ENCODE peak calls at places on chromosomes 16 and 17, in six cellular contexts. T is AG04450; V is aorta; F is body of pancreas; X is CD8-positive, alpha-beta T cell; C is A673. A is an unnamed sample.

GRCh38 chr17:18027280-18027679 is 11.7 kb downstream of the ATPAF2 start:
- DNase-seq in T (no peak), V (no peak), F (peak), X (no peak), C (no peak), A (peak)

GRCh38 chr16:58481931-58482330 is 18.0 kb upstream of the NDRG4 start:
- DNase-seq in T (no peak), V (no peak), F (no peak), X (no peak), C (no peak), A (no peak)

GRCh38 chr17:40097931-40098845 is 2.2 kb downstream of the NR1D1 start:
- DNase-seq in T (no peak), V (peak), F (peak), X (no peak), C (no peak), A (peak)

GRCh38 chr17:62998665-62999393 is 32.8 kb downstream of the TANC2 start:
- DNase-seq in T (no peak), V (no peak), F (no peak), X (no peak), C (no peak), A (no peak)

GRCh38 chr17:32104158-32104557 is 38.1 kb upstream of the RHOT1 start:
- DNase-seq in T (no peak), V (no peak), F (no peak), X (no peak), C (no peak), A (no peak)

GRCh38 chr17:61488878-61489718 is 36.9 kb downstream of the TBX4 start:
- DNase-seq in T (no peak), V (no peak), F (peak), X (no peak), C (no peak), A (no peak)

GRCh38 chr17:39231587-39232551 is 6.1 kb upstream of the STAC2 start:
- DNase-seq in T (no peak), V (peak), F (peak), X (peak), C (peak), A (peak)

GRCh38 chr16:69453936-69454335 is 29.5 kb downstream of the CYB5B start:
- DNase-seq in T (no peak), V (no peak), F (no peak), X (no peak), C (no peak), A (no peak)

GRCh38 chr16:27033281-27033680 is 33.4 kb upstream of the C16orf82 start:
- DNase-seq in T (no peak), V (no peak), F (no peak), X (no peak), C (no peak), A (no peak)

GRCh38 chr17:61400786-61401279 is 1.2 kb downstream of the TBX2 start:
- DNase-seq in T (no peak), V (no peak), F (no peak), X (no peak), C (no peak), A (no peak)

GRCh38 chr16:57007530-57007929 is 18.2 kb downstream of the NLRC5 start:
- DNase-seq in T (no peak), V (no peak), F (no peak), X (no peak), C (no peak), A (no peak)

GRCh38 chr17:48444531-48445247 is 14.7 kb upstream of the SKAP1 start:
- DNase-seq in T (no peak), V (no peak), F (no peak), X (peak), C (peak), A (no peak)

GRCh38 chr16:81601008-81601428 is 156.4 kb downstream of the CMIP start:
- DNase-seq in T (no peak), V (no peak), F (no peak), X (no peak), C (no peak), A (no peak)

GRCh38 chr17:16374129-16374528 is 6.8 kb upstream of the UBB start:
- DNase-seq in T (no peak), V (no peak), F (no peak), X (no peak), C (no peak), A (no peak)

GRCh38 chr17:70169707-70170597 is 620 bp downstream of the KCNJ2 start:
- DNase-seq in T (no peak), V (no peak), F (no peak), X (no peak), C (no peak), A (peak)

GRCh38 chr17:6323626-6324356 is 111.1 kb downstream of the AIPL1 start:
- DNase-seq in T (no peak), V (no peak), F (peak), X (no peak), C (peak), A (no peak)

GRCh38 chr17:80112471-80113032 is 11.2 kb downstream of the GAA start:
- DNase-seq in T (no peak), V (peak), F (no peak), X (no peak), C (no peak), A (no peak)

GRCh38 chr17:67245694-67246397 is 850 bp upstream of the HELZ start:
- DNase-seq in T (no peak), V (peak), F (peak), X (peak), C (no peak), A (peak)

GRCh38 chr17:68491381-68491849 is 20.8 kb upstream of the PRKAR1A start:
- DNase-seq in T (no peak), V (no peak), F (peak), X (no peak), C (no peak), A (peak)

GRCh38 chr16:27408012-27408601 is 6.1 kb downstream of the IL21R start:
- DNase-seq in T (no peak), V (no peak), F (no peak), X (peak), C (no peak), A (no peak)

GRCh38 chr17:74737299-74738050 is 419 bp downstream of the RAB37 start:
- DNase-seq in T (no peak), V (no peak), F (no peak), X (peak), C (peak), A (no peak)

GRCh38 chr16:88456356-88457292 is 3.5 kb downstream of the ZFPM1 start:
- DNase-seq in T (no peak), V (no peak), F (no peak), X (peak), C (no peak), A (no peak)

GRCh38 chr16:8859913-8860881 is 8.6 kb downstream of the CARHSP1 start:
- DNase-seq in T (no peak), V (peak), F (peak), X (no peak), C (no peak), A (peak)

GRCh38 chr17:57234252-57235092 is 21.9 kb upstream of the MSI2 start:
- DNase-seq in T (no peak), V (no peak), F (no peak), X (no peak), C (no peak), A (no peak)

GRCh38 chr16:10862432-10862831 is 14.6 kb upstream of the CIITA start:
- DNase-seq in T (no peak), V (no peak), F (peak), X (no peak), C (no peak), A (no peak)

GRCh38 chr16:28597692-28598261 is 927 bp upstream of the SULT1A2 start:
- DNase-seq in T (no peak), V (no peak), F (peak), X (no peak), C (peak), A (no peak)

GRCh38 chr16:662095-662494 is 5.8 kb upstream of the RHOT2 start:
- DNase-seq in T (no peak), V (no peak), F (no peak), X (no peak), C (no peak), A (no peak)

GRCh38 chr16:659618-660017 is 8.3 kb upstream of the RHOT2 start:
- DNase-seq in T (no peak), V (no peak), F (no peak), X (no peak), C (no peak), A (no peak)

GRCh38 chr16:661184-661821 is 6.6 kb upstream of the RHOT2 start:
- DNase-seq in T (no peak), V (no peak), F (peak), X (no peak), C (no peak), A (no peak)

GRCh38 chr16:660132-660458 is 7.8 kb upstream of the RHOT2 start:
- DNase-seq in T (no peak), V (no peak), F (no peak), X (no peak), C (no peak), A (no peak)

GRCh38 chr16:660459-661183 is 7.3 kb upstream of the RHOT2 start:
- DNase-seq in T (peak), V (peak), F (peak), X (peak), C (peak), A (peak)
- H3K4me3 ChIP-seq in T (no peak), V (no peak), F (no peak), X (no peak), C (no peak), A (peak)

GRCh38 chr16:73042807-73043206 is 5.1 kb downstream of the ZFHX3 start:
- DNase-seq in T (no peak), V (no peak), F (no peak), X (no peak), C (no peak), A (no peak)
- H3K27ac ChIP-seq in T (no peak), V (peak), F (no peak), X (no peak), C (no peak), A (peak)

GRCh38 chr17:34581446-34582184 is 2.2 kb downstream of the TMEM132E start:
- DNase-seq in T (no peak), V (no peak), F (no peak), X (no peak), C (no peak), A (no peak)
- H3K4me3 ChIP-seq in T (no peak), V (no peak), F (no peak), X (no peak), C (peak), A (peak)

GRCh38 chr17:29583324-29584248 is 5.9 kb downstream of the GIT1 start:
- DNase-seq in T (no peak), V (no peak), F (no peak), X (no peak), C (no peak), A (peak)

GRCh38 chr17:29579866-29580771 is 9.3 kb downstream of the GIT1 start:
- DNase-seq in T (no peak), V (peak), F (peak), X (peak), C (peak), A (peak)

GRCh38 chr17:29582254-29582765 is 7.1 kb downstream of the GIT1 start:
- DNase-seq in T (no peak), V (no peak), F (no peak), X (no peak), C (no peak), A (no peak)

GRCh38 chr17:29582767-29583166 is 6.7 kb downstream of the GIT1 start:
- DNase-seq in T (no peak), V (no peak), F (no peak), X (no peak), C (no peak), A (no peak)

DNA sequence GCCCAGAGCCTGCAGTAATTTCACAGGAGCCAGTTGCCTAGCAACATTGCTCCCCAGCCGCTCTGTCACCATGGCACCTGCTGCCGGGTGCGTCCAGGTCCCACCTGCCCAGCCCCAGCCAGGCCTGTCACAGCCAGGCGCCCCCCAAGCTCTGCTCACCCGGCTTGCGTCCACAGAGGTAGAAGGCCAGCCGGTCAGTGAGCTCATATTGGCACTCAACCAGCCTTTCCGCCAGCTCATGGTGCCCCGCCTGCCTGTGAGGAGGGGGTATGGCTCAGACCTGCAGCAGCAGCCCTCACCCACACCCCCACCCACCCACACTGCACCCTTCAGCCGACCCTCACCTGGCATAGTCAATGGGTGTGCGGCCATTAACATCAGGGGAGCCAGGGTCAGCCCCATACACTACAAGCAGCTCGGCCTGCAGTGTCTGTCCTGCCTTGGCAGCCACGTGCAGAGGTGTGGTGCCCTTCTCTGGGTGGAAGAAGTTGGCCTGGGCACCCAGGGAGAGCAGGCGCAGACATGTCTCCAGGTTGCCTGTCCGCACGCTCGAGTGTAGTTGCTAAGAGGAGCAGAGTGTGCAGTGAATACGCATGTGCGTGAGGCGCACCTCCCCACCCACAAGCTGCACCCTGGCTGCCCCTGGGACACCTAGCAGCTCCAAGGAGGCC is 7.7 kb downstream of the GIT1 start:
- DNase-seq in T (no peak), V (no peak), F (peak), X (no peak), C (no peak), A (peak)
- H3K27ac ChIP-seq in T (no peak), V (no peak), F (no peak), X (no peak), C (no peak), A (no peak)

GRCh38 chr17:50767030-50767429 is 288 bp downstream of the ANKRD40CL start:
- DNase-seq in T (no peak), V (no peak), F (no peak), X (no peak), C (no peak), A (no peak)

GRCh38 chr17:50763716-50764450 is 3.4 kb downstream of the ANKRD40CL start:
- DNase-seq in T (no peak), V (no peak), F (peak), X (no peak), C (peak), A (no peak)

GRCh38 chr17:50764860-50765259 is 2.5 kb downstream of the ANKRD40CL start:
- DNase-seq in T (no peak), V (no peak), F (no peak), X (no peak), C (no peak), A (no peak)

GRCh38 chr17:50766222-50767023 is 895 bp downstream of the ANKRD40CL start:
- DNase-seq in T (no peak), V (no peak), F (no peak), X (no peak), C (no peak), A (no peak)

GRCh38 chr17:50765454-50766221 is 1.7 kb downstream of the ANKRD40CL start:
- DNase-seq in T (no peak), V (no peak), F (no peak), X (no peak), C (no peak), A (no peak)
- H3K4me3 ChIP-seq in T (no peak), V (no peak), F (no peak), X (no peak), C (no peak), A (no peak)

GRCh38 chr16:53123753-53124152 is 69.0 kb downstream of the CHD9 start:
- DNase-seq in T (no peak), V (no peak), F (no peak), X (no peak), C (no peak), A (no peak)

GRCh38 chr16:53129281-53130192 is 74.7 kb downstream of the CHD9 start:
- DNase-seq in T (peak), V (no peak), F (peak), X (no peak), C (peak), A (no peak)

GRCh38 chr16:53131050-53131362 is 76.2 kb downstream of the CHD9 start:
- DNase-seq in T (no peak), V (no peak), F (no peak), X (no peak), C (no peak), A (no peak)

GRCh38 chr16:53130193-53131049 is 75.6 kb downstream of the CHD9 start:
- DNase-seq in T (peak), V (peak), F (peak), X (peak), C (peak), A (peak)

DNA sequence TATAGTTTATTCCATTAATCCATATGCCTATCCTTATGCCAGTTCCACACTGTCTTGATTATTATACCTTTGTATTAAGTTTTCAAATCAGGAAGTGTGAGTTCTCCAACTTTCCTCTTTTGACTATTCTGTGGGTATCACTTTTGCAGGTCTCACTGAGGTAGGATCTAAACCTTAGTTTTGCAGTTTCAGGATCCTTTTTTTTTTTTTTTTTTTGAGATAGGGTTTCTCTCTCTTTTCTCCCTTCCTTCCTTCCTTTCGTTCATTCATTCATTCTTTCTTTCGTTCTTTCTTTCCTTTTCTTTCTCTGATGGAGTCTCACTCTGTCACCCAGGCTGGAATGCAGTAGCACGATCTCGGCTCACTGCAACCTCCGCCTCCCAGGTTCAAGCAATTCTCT is 71.6 kb downstream of the CHD9 start:
- DNase-seq in T (no peak), V (no peak), F (no peak), X (no peak), C (no peak), A (no peak)
- H3K27ac ChIP-seq in T (no peak), V (no peak), F (no peak), X (no peak), C (no peak), A (no peak)

DNA sequence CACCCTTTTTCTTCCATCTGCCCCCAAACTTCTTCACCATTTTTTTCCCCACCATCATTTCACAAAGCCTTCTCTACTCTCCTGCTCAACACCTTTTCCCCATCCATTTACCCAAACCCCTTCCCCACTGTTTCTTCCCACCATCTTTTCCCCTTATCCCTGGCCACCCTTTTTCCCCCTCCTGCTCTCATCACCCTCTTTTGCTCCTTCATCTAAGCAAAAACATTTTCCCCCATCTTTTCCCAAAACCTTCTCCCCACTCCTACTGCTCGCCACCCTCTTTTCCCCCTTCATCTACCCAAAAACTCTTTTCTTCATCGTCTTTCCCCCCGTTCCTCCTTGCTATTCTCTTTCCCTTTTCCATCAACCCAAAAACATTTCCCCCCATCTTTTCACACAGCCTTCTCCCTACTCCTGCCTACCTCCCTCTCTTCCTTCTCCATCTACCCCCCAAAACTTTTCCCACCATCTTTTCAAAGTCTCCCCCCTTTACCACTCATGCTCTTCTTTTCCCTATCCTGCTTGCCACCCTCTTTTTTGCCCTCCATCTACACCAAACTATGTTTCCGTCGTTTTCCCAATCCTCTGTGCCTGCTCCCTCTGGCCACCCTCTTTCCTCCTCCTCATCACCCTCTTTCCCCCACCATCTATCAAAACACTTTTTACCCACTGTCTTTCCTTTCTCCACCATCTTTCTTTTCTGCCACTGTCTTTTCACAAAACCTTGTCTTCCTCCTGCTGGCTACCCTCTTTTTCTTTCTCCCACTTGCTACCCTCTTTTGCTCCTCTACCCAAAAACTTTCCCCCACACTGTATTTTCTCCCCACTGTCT is 205.8 kb upstream of the WSB1 start:
- DNase-seq in T (no peak), V (no peak), F (no peak), X (no peak), C (no peak), A (no peak)
- H3K4me3 ChIP-seq in T (no peak), V (no peak), F (no peak), X (no peak), C (no peak), A (no peak)

A was measured in left ventricle myocardium inferior.